ENCODE peak calls at places on chromosomes 6 and 20, in four cellular contexts. W is body of pancreas; V is upper lobe of right lung; S is CD8-positive, alpha-beta T cell. F is an unnamed sample.
A peak's percentile ranks its signal among the peaks of the same experiment; 100 is the strongest.

GRCh38 chr20:47230811-47231256 is 125.7 kb downstream of the ZMYND8 start:
- DNase-seq in W (no peak), V (no peak), S (no peak), F (no peak)

GRCh38 chr6:97440590-97441176 is 157.7 kb upstream of the MMS22L start:
- DNase-seq in W (no peak), V (no peak), S (no peak), F (no peak)

GRCh38 chr6:35539223-35539622 is 26.5 kb upstream of the TULP1 start:
- DNase-seq in W (no peak), V (no peak), S (no peak), F (no peak)

GRCh38 chr20:55253765-55254164 is 751.6 kb downstream of the CBLN4 start:
- DNase-seq in W (no peak), V (no peak), S (no peak), F (no peak)

GRCh38 chr6:19121516-19121915 is 715.7 kb upstream of the ID4 start:
- DNase-seq in W (no peak), V (no peak), S (no peak), F (no peak)

GRCh38 chr6:35050291-35050987 is 90.7 kb downstream of the TCP11 start:
- DNase-seq in W (no peak), V (no peak), S (no peak), F (no peak)

GRCh38 chr6:66930559-66931290 is 1223.7 kb upstream of the EYS start:
- DNase-seq in W (no peak), V (no peak), S (no peak), F (no peak)

GRCh38 chr6:67345946-67346345 is 1289.1 kb upstream of the ADGRB3 start:
- DNase-seq in W (no peak), V (no peak), S (no peak), F (peak; percentile 61)

GRCh38 chr6:141744971-141745370 is 387.8 kb upstream of the GJE1 start:
- DNase-seq in W (no peak), V (no peak), S (no peak), F (no peak)

GRCh38 chr6:34094474-34095135 is 51.3 kb downstream of the GRM4 start:
- DNase-seq in W (no peak), V (no peak), S (no peak), F (no peak)

GRCh38 chr6:80544500-80545055 is 438.1 kb downstream of the BCKDHB start:
- DNase-seq in W (no peak), V (no peak), S (no peak), F (no peak)

GRCh38 chr6:169240591-169241390 is 12.9 kb downstream of the THBS2 start:
- DNase-seq in W (no peak), V (no peak), S (no peak), F (no peak)

GRCh38 chr6:108541843-108542795 is 18.6 kb upstream of the FOXO3 start:
- DNase-seq in W (peak; percentile 77), V (no peak), S (peak; percentile 39), F (no peak)

GRCh38 chr6:37365791-37366190 is 12.0 kb downstream of the RNF8 start:
- DNase-seq in W (no peak), V (no peak), S (no peak), F (no peak)

GRCh38 chr6:115612216-115612615 is 448.5 kb downstream of the FRK start:
- DNase-seq in W (no peak), V (no peak), S (no peak), F (no peak)

GRCh38 chr6:12009904-12010634 is 2.0 kb upstream of the HIVEP1 start:
- DNase-seq in W (no peak), V (no peak), S (no peak), F (no peak)

GRCh38 chr20:59463541-59463940 is 140.8 kb upstream of the PHACTR3 start:
- DNase-seq in W (no peak), V (no peak), S (no peak), F (peak; percentile 64)

GRCh38 chr6:83215131-83216047 is 22.2 kb downstream of the RWDD2A start:
- DNase-seq in W (peak; percentile 61), V (no peak), S (peak; percentile 11), F (no peak)

GRCh38 chr20:17485017-17485416 is 46.2 kb downstream of the BFSP1 start:
- DNase-seq in W (no peak), V (no peak), S (no peak), F (no peak)

GRCh38 chr6:140178550-140179334 is 804.3 kb upstream of the CITED2 start:
- DNase-seq in W (no peak), V (no peak), S (no peak), F (no peak)

GRCh38 chr20:3679749-3680700 is 1.8 kb downstream of the ADAM33 start:
- DNase-seq in W (peak; percentile 36), V (no peak), S (no peak), F (peak; percentile 51)

GRCh38 chr6:81169166-81169565 is 583.3 kb downstream of the TENT5A start:
- DNase-seq in W (no peak), V (no peak), S (no peak), F (no peak)

GRCh38 chr20:36298061-36298460 is 8.1 kb upstream of the DLGAP4 start:
- DNase-seq in W (no peak), V (no peak), S (no peak), F (peak; percentile 63)

GRCh38 chr6:30914076-30914853 is at the start of gene VARS2:
- DNase-seq in W (peak; percentile 96), V (peak; percentile 95), S (peak; percentile 66), F (peak; percentile 85)
- TF ChIP-seq CTCF in W (peak; percentile 69), V (peak; percentile 43), S (no peak), F (peak; percentile 79)

GRCh38 chr6:107533415-107534059 is 43.6 kb downstream of the SOBP start:
- DNase-seq in W (no peak), V (no peak), S (no peak), F (no peak)

GRCh38 chr6:107532707-107533106 is 42.8 kb downstream of the SOBP start:
- DNase-seq in W (no peak), V (no peak), S (no peak), F (no peak)

GRCh38 chr6:107534762-107535161 is 44.8 kb downstream of the SOBP start:
- DNase-seq in W (no peak), V (no peak), S (no peak), F (no peak)

GRCh38 chr6:107535626-107536025 is 45.7 kb downstream of the SOBP start:
- DNase-seq in W (no peak), V (no peak), S (no peak), F (no peak)

GRCh38 chr6:107531868-107532267 is 42.0 kb downstream of the SOBP start:
- DNase-seq in W (no peak), V (no peak), S (no peak), F (no peak)
- H3K4me1 ChIP-seq in W (no peaks in the 10 kb centered on the region), V (no peaks in the 10 kb centered on the region), S (no peaks in the 10 kb centered on the region), F (no peaks in the 10 kb centered on the region)

DNA sequence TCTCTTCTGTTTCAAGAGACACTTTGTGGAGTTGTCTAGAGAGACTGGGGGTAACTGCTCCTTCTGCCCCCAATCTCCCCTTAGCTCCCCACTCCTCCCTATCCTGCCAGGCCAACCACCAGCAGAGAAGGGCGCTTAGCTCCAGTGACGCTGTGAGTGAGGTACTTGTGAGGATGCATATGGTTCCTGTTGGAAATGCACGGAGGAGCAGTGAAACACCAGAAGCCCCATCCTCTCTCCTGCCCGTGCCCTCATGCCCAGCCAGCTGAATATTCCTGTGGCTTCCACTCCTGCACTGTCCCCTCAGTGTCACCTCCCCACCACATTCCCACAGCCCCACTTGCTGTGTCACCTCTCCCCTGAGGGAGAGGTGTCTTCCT is 11.9 kb downstream of the NT5E start:
- DNase-seq in W (no peak), V (no peak), S (no peak), F (no peak)
- H3K4me3 ChIP-seq in W (no peak overlapping the region), V (no peak overlapping the region), S (peak overlapping the region; percentile 0), F (no peak overlapping the region)

GRCh38 chr6:24720604-24721460 is 1.9 kb upstream of the C6orf62 start:
- DNase-seq in W (peak; percentile 100), V (peak; percentile 100), S (peak; percentile 100), F (peak; percentile 99)
- TF ChIP-seq CTCF in W (no peak), V (no peak), S (no peak), F (no peak)

F was measured in RWPE2.